ENCODE peak calls at places on chromosome 1, in nine cellular contexts. A is NCI-H2081, R is WTC11, I is aorta, D is GM06990, H is sciatic nerve, Q is AG08396, F is astrocyte of the hippocampus, P is H54. O is an unnamed sample.

GRCh38 chr1:159141584-159142518 is 29.6 kb upstream of the CADM3 start:
- DNase-seq in I (no peak), F (peak), A (no peak), H (no peak), R (peak), P (peak), Q (peak), D (no peak), O (no peak)

GRCh38 chr1:37064059-37064458 is 29.7 kb upstream of the GRIK3 start:
- DNase-seq in P (no peak), F (no peak), I (no peak), Q (no peak), D (no peak), A (peak), H (no peak), R (no peak), O (no peak)

GRCh38 chr1:116179886-116180474 is 68.8 kb downstream of the MAB21L3 start:
- DNase-seq in F (no peak), D (no peak), A (no peak), R (no peak), H (no peak), I (no peak), P (no peak), Q (no peak), O (no peak)

GRCh38 chr1:212110617-212111016 is 75.1 kb downstream of the DTL start:
- DNase-seq in F (peak), H (no peak), I (peak), A (peak), P (no peak), D (no peak), R (no peak), Q (no peak), O (no peak)

GRCh38 chr1:29576510-29576909 is 340.2 kb downstream of the PTPRU start:
- DNase-seq in Q (no peak), H (no peak), D (no peak), F (no peak), A (no peak), I (no peak), R (no peak), P (no peak), O (peak)

GRCh38 chr1:79859212-79859948 is 852.9 kb upstream of the ADGRL4 start:
- DNase-seq in I (no peak), A (no peak), D (no peak), Q (peak), R (no peak), F (peak), H (no peak), P (peak), O (no peak)

GRCh38 chr1:53372501-53372951 is 44.7 kb upstream of the LRP8 start:
- DNase-seq in I (peak), A (no peak), Q (no peak), D (no peak), R (no peak), H (peak), P (no peak), F (no peak), O (no peak)

GRCh38 chr1:185574139-185574835 is 159.9 kb upstream of the HMCN1 start:
- DNase-seq in I (no peak), Q (no peak), H (no peak), F (peak), A (no peak), D (no peak), R (no peak), P (no peak), O (no peak)

GRCh38 chr1:202034683-202035462 is 24.5 kb downstream of the ELF3 start:
- DNase-seq in P (peak), Q (peak), F (peak), D (peak), R (peak), H (peak), I (peak), A (peak), O (no peak)

GRCh38 chr1:149849246-149849946 is 50.0 kb upstream of the BOLA1 start:
- DNase-seq in Q (no peak), A (no peak), D (no peak), I (no peak), P (no peak), H (no peak), F (peak), R (no peak), O (no peak)

GRCh38 chr1:230421485-230421884 is 4.6 kb downstream of the PGBD5 start:
- DNase-seq in F (no peak), A (no peak), I (no peak), H (no peak), Q (no peak), R (no peak), D (no peak), P (no peak), O (no peak)

GRCh38 chr1:93344886-93345632 is 648 bp upstream of the DR1 start:
- DNase-seq in A (no peak), F (no peak), Q (no peak), R (no peak), I (no peak), P (no peak), H (no peak), D (no peak), O (no peak)

GRCh38 chr1:35080171-35080854 is 1.1 kb downstream of the ZMYM1 start:
- DNase-seq in A (no peak), Q (no peak), P (no peak), F (no peak), H (no peak), D (no peak), I (no peak), R (no peak), O (no peak)

GRCh38 chr1:1552263-1552639 is 11.8 kb upstream of the TMEM240 start:
- DNase-seq in P (no peak), R (no peak), A (no peak), Q (no peak), F (no peak), D (no peak), H (no peak), I (no peak), O (no peak)

GRCh38 chr1:30522031-30523004 is 201.1 kb downstream of the MATN1 start:
- DNase-seq in R (no peak), F (no peak), D (no peak), H (peak), A (no peak), Q (peak), I (peak), P (no peak), O (no peak)

O was measured in keratinocyte.